ENCODE peak calls at places on chromosome 20, in nine cellular contexts. M, N, A, R, Y, G, V, E and J are unnamed samples.

GRCh38 chr20:47258745-47259695 is 97.5 kb downstream of the ZMYND8 start:
- DNase-seq in M (no peak), N (peak), A (peak), R (no peak), Y (no peak), G (no peak), V (no peak), E (no peak), J (no peak)

GRCh38 chr20:64102647-64103354 is 4.6 kb downstream of the NPBWR2 start:
- DNase-seq in M (no peak), N (no peak), A (no peak), R (no peak), Y (peak), G (no peak), V (no peak), E (no peak), J (no peak)

GRCh38 chr20:63530788-63531160 is 6.4 kb downstream of the PTK6 start:
- DNase-seq in M (no peak), N (no peak), A (no peak), R (no peak), Y (no peak), G (no peak), V (no peak), E (no peak), J (no peak)

GRCh38 chr20:33012327-33013189 is 5.1 kb downstream of the BPIFB2 start:
- DNase-seq in M (no peak), N (no peak), A (no peak), R (no peak), Y (no peak), G (no peak), V (no peak), E (no peak), J (no peak)

GRCh38 chr20:16069416-16070010 is 503.7 kb downstream of the KIF16B start:
- DNase-seq in M (no peak), N (no peak), A (no peak), R (no peak), Y (no peak), G (no peak), V (no peak), E (no peak), J (no peak)

GRCh38 chr20:1811621-1812498 is 83.3 kb upstream of the SIRPA start:
- DNase-seq in M (no peak), N (peak), A (peak), R (peak), Y (no peak), G (no peak), V (no peak), E (no peak), J (peak)

GRCh38 chr20:47535088-47535487 is 33.4 kb downstream of the NCOA3 start:
- DNase-seq in M (no peak), N (no peak), A (peak), R (peak), Y (no peak), G (no peak), V (no peak), E (no peak), J (no peak)

GRCh38 chr20:64159286-64159680 is 5.0 kb upstream of the MYT1 start:
- DNase-seq in M (no peak), N (no peak), A (no peak), R (no peak), Y (no peak), G (no peak), V (no peak), E (no peak), J (no peak)

GRCh38 chr20:15547109-15547508 is 1026.1 kb downstream of the KIF16B start:
- DNase-seq in M (no peak), N (no peak), A (no peak), R (no peak), Y (no peak), G (no peak), V (no peak), E (no peak), J (no peak)

GRCh38 chr20:63082308-63082938 is 75.7 kb upstream of the BHLHE23 start:
- DNase-seq in M (no peak), N (peak), A (no peak), R (peak), Y (peak), G (no peak), V (peak), E (no peak), J (peak)

GRCh38 chr20:13700761-13701160 is 62.0 kb upstream of the TASP1 start:
- DNase-seq in M (no peak), N (no peak), A (no peak), R (no peak), Y (no peak), G (no peak), V (no peak), E (no peak), J (no peak)

GRCh38 chr20:32975698-32976674 is 28.2 kb downstream of the SUN5 start:
- DNase-seq in M (no peak), N (no peak), A (no peak), R (peak), Y (no peak), G (no peak), V (no peak), E (no peak), J (peak)

GRCh38 chr20:53365676-53366075 is 228.0 kb downstream of the ZNF217 start:
- DNase-seq in M (no peak), N (no peak), A (no peak), R (peak), Y (no peak), G (no peak), V (no peak), E (no peak), J (no peak)

GRCh38 chr20:53751394-53752368 is 158.0 kb upstream of the ZNF217 start:
- DNase-seq in M (no peak), N (no peak), A (peak), R (no peak), Y (no peak), G (no peak), V (no peak), E (no peak), J (no peak)

GRCh38 chr20:15045246-15045645 is 707.8 kb upstream of the FLRT3 start:
- DNase-seq in M (peak), N (no peak), A (no peak), R (no peak), Y (no peak), G (peak), V (no peak), E (peak), J (peak)

GRCh38 chr20:63255911-63256704 is 1.8 kb upstream of the NKAIN4 start:
- DNase-seq in M (peak), N (no peak), A (no peak), R (no peak), Y (no peak), G (no peak), V (no peak), E (no peak), J (no peak)

GRCh38 chr20:11168026-11168425 is 494.2 kb upstream of the JAG1 start:
- DNase-seq in M (no peak), N (peak), A (peak), R (no peak), Y (no peak), G (no peak), V (no peak), E (no peak), J (no peak)

GRCh38 chr20:49759266-49759950 is 45.7 kb upstream of the B4GALT5 start:
- DNase-seq in M (no peak), N (no peak), A (no peak), R (no peak), Y (no peak), G (no peak), V (no peak), E (no peak), J (no peak)

GRCh38 chr20:53020376-53020775 is 48.2 kb downstream of the TSHZ2 start:
- DNase-seq in M (no peak), N (no peak), A (no peak), R (no peak), Y (no peak), G (no peak), V (no peak), E (no peak), J (no peak)

GRCh38 chr20:38172344-38172743 is 7.3 kb upstream of the TGM2 start:
- DNase-seq in M (no peak), N (peak), A (peak), R (peak), Y (no peak), G (no peak), V (no peak), E (no peak), J (no peak)

GRCh38 chr20:25242231-25242630 is 5.7 kb upstream of the PYGB start:
- DNase-seq in M (no peak), N (no peak), A (no peak), R (no peak), Y (no peak), G (no peak), V (no peak), E (no peak), J (peak)

GRCh38 chr20:58800134-58800650 is 50.5 kb downstream of the GNAS-AS1 start:
- DNase-seq in M (no peak), N (no peak), A (no peak), R (no peak), Y (no peak), G (no peak), V (no peak), E (no peak), J (no peak)

GRCh38 chr20:6081236-6081635 is 27.4 kb upstream of the LRRN4 start:
- DNase-seq in M (no peak), N (peak), A (no peak), R (peak), Y (peak), G (no peak), V (no peak), E (no peak), J (no peak)

GRCh38 chr20:45890077-45890996 is 671 bp downstream of the NEURL2 start:
- DNase-seq in M (peak), N (peak), A (peak), R (peak), Y (peak), G (peak), V (peak), E (peak), J (peak)

GRCh38 chr20:36002855-36003254 is 34.5 kb downstream of the CNBD2 start:
- DNase-seq in M (no peak), N (no peak), A (no peak), R (no peak), Y (no peak), G (no peak), V (no peak), E (no peak), J (no peak)

GRCh38 chr20:52191436-52192295 is at the start of gene ZFP64:
- DNase-seq in M (peak), N (peak), A (peak), R (peak), Y (peak), G (peak), V (peak), E (peak), J (peak)

GRCh38 chr20:57785720-57786119 is 75.9 kb upstream of the PMEPA1 start:
- DNase-seq in M (no peak), N (no peak), A (no peak), R (no peak), Y (no peak), G (no peak), V (no peak), E (no peak), J (no peak)

GRCh38 chr20:15799871-15800270 is 773.4 kb downstream of the KIF16B start:
- DNase-seq in M (no peak), N (peak), A (no peak), R (no peak), Y (no peak), G (no peak), V (no peak), E (no peak), J (no peak)

GRCh38 chr20:4234128-4234527 is 218.8 kb upstream of the RNF24 start:
- DNase-seq in M (peak), N (peak), A (peak), R (no peak), Y (peak), G (peak), V (peak), E (peak), J (no peak)

GRCh38 chr20:32611286-32611685 is 26.2 kb upstream of the NOL4L start:
- DNase-seq in M (no peak), N (no peak), A (no peak), R (no peak), Y (peak), G (no peak), V (no peak), E (no peak), J (no peak)

GRCh38 chr20:57243480-57244220 is 22.8 kb downstream of the BMP7 start:
- DNase-seq in M (no peak), N (no peak), A (no peak), R (no peak), Y (no peak), G (no peak), V (no peak), E (no peak), J (no peak)

GRCh38 chr20:12610871-12611270 is 397.9 kb upstream of the SPTLC3 start:
- DNase-seq in M (no peak), N (no peak), A (no peak), R (no peak), Y (no peak), G (no peak), V (no peak), E (no peak), J (no peak)

GRCh38 chr20:4957939-4958362 is 43.4 kb downstream of the SLC23A2 start:
- DNase-seq in M (no peak), N (peak), A (no peak), R (no peak), Y (peak), G (no peak), V (no peak), E (no peak), J (no peak)

GRCh38 chr20:61315319-61315718 is 63.3 kb downstream of the CDH4 start:
- DNase-seq in M (no peak), N (no peak), A (no peak), R (no peak), Y (no peak), G (no peak), V (no peak), E (no peak), J (no peak)

GRCh38 chr20:20489623-20490341 is 121.9 kb downstream of the INSM1 start:
- DNase-seq in M (no peak), N (peak), A (no peak), R (no peak), Y (no peak), G (no peak), V (no peak), E (no peak), J (no peak)
- TF ChIP-seq CTCF in M (no peak), N (no peak), A (no peak), R (no peak), Y (no peak), G (no peak), V (no peak), E (no peak), J (no peak)

DNA sequence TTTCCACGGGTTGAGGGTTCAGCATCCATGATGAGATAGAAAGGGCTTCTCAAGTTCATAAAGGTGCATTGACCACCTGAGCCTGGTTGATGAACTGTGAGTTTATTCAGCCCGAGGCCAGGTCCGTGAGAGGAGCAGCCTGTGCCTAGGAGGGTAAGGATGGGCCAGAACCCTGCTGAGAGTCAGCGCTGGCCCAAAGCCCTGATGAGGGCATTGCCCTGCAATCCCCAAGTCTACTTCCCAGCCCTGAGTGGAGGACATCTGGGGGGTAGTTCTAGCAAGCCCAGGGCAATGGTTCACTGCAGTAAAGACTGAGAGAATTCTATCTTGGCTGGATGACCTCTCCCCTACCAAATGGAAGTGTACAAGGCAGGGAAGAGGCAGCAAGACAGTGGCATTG is 123.3 kb upstream of the NXT1 start:
- DNase-seq in M (no peak), N (no peak), A (no peak), R (no peak), Y (no peak), G (no peak), V (no peak), E (no peak), J (no peak)
- TF ChIP-seq POLR2A in M (no peak), N (no peak), A (no peak), R (no peak), Y (no peak), G (no peak), V (no peak), E (no peak), J (no peak)

GRCh38 chr20:44683263-44684046 is 31.7 kb upstream of the CCN5 start:
- DNase-seq in M (peak), N (peak), A (peak), R (peak), Y (peak), G (no peak), V (peak), E (no peak), J (no peak)
- TF ChIP-seq CTCF in M (peak), N (peak), A (peak), R (peak), Y (peak), G (no peak), V (peak), E (no peak), J (no peak)

GRCh38 chr20:409697-410559 is 1.8 kb downstream of the RBCK1 start:
- DNase-seq in M (no peak), N (no peak), A (no peak), R (no peak), Y (peak), G (no peak), V (no peak), E (no peak), J (no peak)
- TF ChIP-seq POLR2A in M (no peak), N (no peak), A (no peak), R (peak), Y (no peak), G (no peak), V (no peak), E (no peak), J (no peak)

GRCh38 chr20:59825563-59825920 is 107.9 kb downstream of the SYCP2 start:
- DNase-seq in M (no peak), N (no peak), A (no peak), R (no peak), Y (no peak), G (no peak), V (no peak), E (no peak), J (peak)

GRCh38 chr20:59823456-59823855 is 110.0 kb downstream of the SYCP2 start:
- DNase-seq in M (no peak), N (no peak), A (no peak), R (no peak), Y (no peak), G (no peak), V (no peak), E (no peak), J (peak)

GRCh38 chr20:59825944-59826759 is 107.3 kb downstream of the SYCP2 start:
- DNase-seq in M (peak), N (no peak), A (no peak), R (no peak), Y (no peak), G (no peak), V (peak), E (no peak), J (peak)

GRCh38 chr20:59823860-59824259 is 109.6 kb downstream of the SYCP2 start:
- DNase-seq in M (no peak), N (no peak), A (no peak), R (no peak), Y (no peak), G (no peak), V (no peak), E (no peak), J (peak)

GRCh38 chr20:59824711-59825562 is 108.5 kb downstream of the SYCP2 start:
- DNase-seq in M (no peak), N (no peak), A (no peak), R (no peak), Y (no peak), G (no peak), V (no peak), E (no peak), J (peak)
- TF ChIP-seq CTCF in M (no peak), N (no peak), A (no peak), R (no peak), Y (no peak), G (no peak), V (no peak), E (no peak), J (no peak)